ENCODE peak calls at places on chromosomes 12 and 14, in four cellular contexts. One of them, this sample, is unnamed.

GRCh38 chr14:74218462-74218861 is 20.8 kb upstream of the VSX2 start:
- DNase-seq in GM12878: no peak
- DNase-seq in K562: no peak
- DNase-seq in HL-60: no peak
- DNase-seq in this sample: no peak

GRCh38 chr14:57495409-57495808 is 1.8 kb upstream of the CCDC198 start:
- DNase-seq in HL-60: no peak
- DNase-seq in K562: no peak
- DNase-seq in GM12878: no peak
- DNase-seq in this sample: no peak

GRCh38 chr14:46573518-46573917 is 78.1 kb downstream of the RPL10L start:
- DNase-seq in K562: no peak
- DNase-seq in HL-60: no peak
- DNase-seq in GM12878: no peak
- DNase-seq in this sample: no peak

GRCh38 chr12:108364879-108365278 is 25.8 kb upstream of the CMKLR1 start:
- DNase-seq in GM12878: no peak
- DNase-seq in HL-60: no peak
- DNase-seq in K562: no peak
- DNase-seq in this sample: no peak

GRCh38 chr12:68406134-68406576 is 74.0 kb upstream of the MDM1 start:
- DNase-seq in K562: peak
- DNase-seq in HL-60: peak
- DNase-seq in GM12878: no peak
- DNase-seq in this sample: no peak

GRCh38 chr12:105741786-105742566 is 396.8 kb downstream of the NUAK1 start:
- DNase-seq in K562: no peak
- DNase-seq in GM12878: no peak
- DNase-seq in HL-60: no peak
- DNase-seq in this sample: no peak

GRCh38 chr12:116599285-116600122 is 40.3 kb downstream of the MAP1LC3B2 start:
- DNase-seq in GM12878: peak
- DNase-seq in K562: peak
- DNase-seq in HL-60: peak
- DNase-seq in this sample: peak

GRCh38 chr14:105299654-105300541 is 903 bp downstream of the BRF1 start:
- DNase-seq in K562: no peak
- DNase-seq in HL-60: no peak
- DNase-seq in GM12878: no peak
- DNase-seq in this sample: no peak

GRCh38 chr12:15837141-15837781 is 44.9 kb upstream of the STRAP start:
- DNase-seq in K562: no peak
- DNase-seq in GM12878: no peak
- DNase-seq in HL-60: no peak
- DNase-seq in this sample: no peak

GRCh38 chr14:61280526-61281185 is 482 bp downstream of the TMEM30B start:
- DNase-seq in GM12878: no peak
- DNase-seq in K562: no peak
- DNase-seq in HL-60: no peak
- DNase-seq in this sample: peak

GRCh38 chr12:52342781-52343490 is 21.7 kb upstream of the KRT83 start:
- DNase-seq in HL-60: no peak
- DNase-seq in GM12878: no peak
- DNase-seq in K562: no peak
- DNase-seq in this sample: no peak

GRCh38 chr12:120940799-120941198 is 36.6 kb upstream of the SPPL3 start:
- DNase-seq in HL-60: peak
- DNase-seq in GM12878: no peak
- DNase-seq in K562: no peak
- DNase-seq in this sample: no peak

GRCh38 chr12:110501722-110502448 is at the start of the genes RAD9B and VPS29:
- DNase-seq in HL-60: peak
- DNase-seq in K562: peak
- DNase-seq in GM12878: peak
- DNase-seq in this sample: peak

GRCh38 chr12:114504311-114504710 is 98.4 kb upstream of the TBX5 start:
- DNase-seq in K562: no peak
- DNase-seq in HL-60: no peak
- DNase-seq in GM12878: no peak
- DNase-seq in this sample: no peak

GRCh38 chr12:57237952-57238853 is 8.7 kb downstream of the SHMT2 start:
- DNase-seq in K562: peak
- DNase-seq in GM12878: no peak
- DNase-seq in HL-60: no peak
- DNase-seq in this sample: no peak

DNA sequence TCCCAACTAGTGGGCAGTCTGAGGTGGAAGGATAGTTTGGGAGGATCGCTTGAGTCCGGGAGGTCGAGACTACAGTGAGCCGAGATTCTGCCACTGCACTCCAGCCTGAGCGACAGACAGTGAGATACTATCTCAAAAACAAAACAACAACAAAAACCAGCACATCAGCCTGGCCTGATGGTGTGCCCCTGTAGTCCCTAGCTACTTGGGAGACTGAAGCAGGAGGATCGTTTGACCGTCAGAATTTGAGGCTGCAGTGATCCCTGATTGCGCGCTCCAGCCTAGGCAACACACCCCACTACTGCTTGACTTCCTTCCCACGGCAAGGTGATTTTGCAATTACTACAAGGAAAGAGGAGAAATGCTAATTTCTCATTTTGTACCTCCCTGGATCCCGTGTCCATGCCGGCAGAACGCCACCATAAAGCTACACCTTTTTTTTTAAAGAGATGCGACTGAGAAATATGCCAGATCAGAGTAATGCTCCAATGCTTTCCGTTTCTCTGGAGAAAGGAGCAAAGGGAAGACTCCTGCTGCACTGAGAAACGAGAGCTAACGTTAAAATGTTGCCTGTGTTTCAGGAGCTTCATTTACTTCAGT is 665 bp upstream of the SCFD1 start:
- DNase-seq in GM12878: no peak
- DNase-seq in HL-60: peak
- DNase-seq in K562: peak
- DNase-seq in this sample: no peak
- TF ChIP-seq SPI1 in GM12878: no peak
- TF ChIP-seq SPI1 in HL-60: peak
- TF ChIP-seq SPI1 in K562: no peak
- TF ChIP-seq SPI1 in this sample: peak

GRCh38 chr14:41505491-41505890 is 101.2 kb upstream of the LRFN5 start:
- DNase-seq in GM12878: no peak
- DNase-seq in HL-60: no peak
- DNase-seq in K562: no peak
- DNase-seq in this sample: no peak
- TF ChIP-seq SPI1 in GM12878: no peak
- TF ChIP-seq SPI1 in HL-60: no peak
- TF ChIP-seq SPI1 in K562: no peak
- TF ChIP-seq SPI1 in this sample: no peak

DNA sequence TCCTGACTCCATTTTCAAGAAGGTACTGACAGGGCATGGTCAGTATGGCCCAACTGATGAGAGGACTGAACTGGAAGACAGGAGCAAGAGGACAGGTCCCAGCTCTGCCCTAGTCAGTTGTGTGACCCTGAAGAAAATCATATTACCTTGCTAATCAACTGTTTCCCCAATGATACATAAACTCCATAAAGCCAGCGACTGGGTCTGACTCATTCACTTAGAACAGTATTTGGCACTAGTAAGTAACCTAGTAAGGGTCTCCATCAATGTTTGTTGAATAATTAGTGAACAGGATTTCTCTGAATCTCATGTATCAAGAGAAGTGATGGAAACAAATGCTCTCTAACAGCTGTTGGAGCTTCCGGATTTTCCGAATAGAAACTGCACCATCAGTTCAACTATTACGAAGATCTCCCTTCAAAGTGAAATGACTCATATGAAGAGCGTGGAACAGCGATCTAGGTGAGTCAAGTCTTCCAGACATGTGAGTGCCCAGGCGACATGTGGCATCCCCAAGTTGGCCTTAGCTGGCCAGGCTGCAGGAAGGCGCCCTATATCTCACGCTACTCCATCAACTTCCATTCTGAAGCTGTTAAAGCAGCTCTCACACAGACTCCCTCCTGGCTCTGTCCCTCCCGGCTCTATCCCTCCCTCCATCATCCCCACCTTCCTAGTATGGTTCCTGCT is 94.5 kb downstream of the TTC7B start:
- DNase-seq in HL-60: no peak
- DNase-seq in K562: no peak
- DNase-seq in GM12878: no peak
- DNase-seq in this sample: no peak
- TF ChIP-seq SPI1 in HL-60: no peak
- TF ChIP-seq SPI1 in K562: no peak
- TF ChIP-seq SPI1 in GM12878: no peak
- TF ChIP-seq SPI1 in this sample: no peak

DNA sequence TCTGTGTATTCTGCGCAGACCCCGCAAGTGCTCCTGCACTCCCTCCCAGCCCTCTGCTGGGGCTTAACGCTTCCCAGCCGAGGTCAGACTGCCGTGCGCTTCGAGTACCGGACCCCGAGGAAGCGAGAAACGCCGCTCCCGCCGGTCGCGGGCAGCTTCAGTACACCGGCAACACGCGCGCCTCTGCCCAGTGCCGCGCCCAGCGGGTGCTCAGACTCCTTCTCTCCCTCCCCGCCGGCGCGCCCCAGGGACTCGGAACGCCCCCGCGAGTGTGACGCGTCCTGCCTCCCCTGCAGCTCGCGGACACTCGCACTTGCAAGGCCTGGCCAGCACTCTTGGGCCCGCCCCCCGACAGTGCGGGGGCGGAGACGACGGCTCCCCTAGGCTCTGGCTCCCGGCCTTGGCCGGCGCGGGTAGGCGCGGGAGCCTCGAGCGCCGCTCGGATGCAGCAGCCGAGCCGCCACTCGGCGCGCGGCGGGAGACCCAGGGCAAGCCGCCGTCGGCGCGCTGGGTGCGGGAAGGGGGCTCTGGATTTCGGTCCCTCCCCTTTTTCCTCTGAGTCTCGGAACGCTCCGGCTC is at the start of gene PTGER2:
- DNase-seq in GM12878: no peak
- DNase-seq in HL-60: peak
- DNase-seq in K562: peak
- DNase-seq in this sample: peak
- TF ChIP-seq SPI1 in GM12878: no peak
- TF ChIP-seq SPI1 in HL-60: no peak
- TF ChIP-seq SPI1 in K562: no peak
- TF ChIP-seq SPI1 in this sample: no peak

DNA sequence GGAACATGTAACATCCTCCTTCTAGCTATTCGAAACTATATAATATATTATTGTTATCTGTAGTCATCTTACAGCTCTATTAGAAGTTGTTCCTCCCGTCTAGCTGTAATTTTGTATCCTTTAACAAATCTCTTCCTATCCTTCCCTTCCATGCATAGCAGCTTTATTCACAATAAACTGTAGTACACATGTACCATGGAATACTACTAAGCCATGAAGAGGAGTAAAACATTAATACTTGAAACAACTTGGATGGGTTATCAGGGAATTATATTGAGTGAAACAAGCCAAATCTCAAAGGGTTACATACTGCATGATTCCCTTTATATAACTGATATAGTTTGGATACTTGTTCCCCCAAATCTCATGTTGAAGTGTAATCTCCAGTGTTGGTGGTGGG is 33.9 kb upstream of the STK38L start:
- DNase-seq in GM12878: no peak
- DNase-seq in HL-60: no peak
- DNase-seq in K562: no peak
- DNase-seq in this sample: no peak
- TF ChIP-seq SPI1 in GM12878: no peak
- TF ChIP-seq SPI1 in HL-60: no peak
- TF ChIP-seq SPI1 in K562: no peak
- TF ChIP-seq SPI1 in this sample: no peak

GRCh38 chr12:122102331-122102730 is 23.8 kb downstream of the MLXIP start:
- DNase-seq in GM12878: no peak
- DNase-seq in K562: no peak
- DNase-seq in HL-60: no peak
- DNase-seq in this sample: no peak
- TF ChIP-seq SPI1 in GM12878: no peak
- TF ChIP-seq SPI1 in K562: no peak
- TF ChIP-seq SPI1 in HL-60: no peak
- TF ChIP-seq SPI1 in this sample: no peak

DNA sequence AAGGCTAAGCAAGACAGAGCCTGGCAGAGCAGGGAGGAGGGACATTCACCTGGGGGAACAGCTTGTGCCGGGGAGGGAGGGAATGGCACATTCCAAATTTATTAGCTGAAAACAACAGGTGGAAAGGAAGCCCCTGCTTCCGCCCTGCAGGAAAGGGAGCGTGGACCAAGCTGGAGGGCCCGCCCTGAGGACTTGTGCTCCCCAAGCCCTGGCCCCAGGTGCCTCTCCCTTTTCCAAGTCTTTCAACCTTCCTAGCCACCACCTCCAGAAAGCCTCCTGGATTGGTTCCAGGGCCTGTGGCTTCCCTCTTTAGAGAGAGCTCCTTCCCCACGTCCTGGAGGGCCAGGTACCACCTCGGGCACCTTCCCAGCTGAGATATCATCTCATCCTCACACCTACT is 2.7 kb downstream of the DEGS2 start:
- DNase-seq in HL-60: no peak
- DNase-seq in GM12878: no peak
- DNase-seq in K562: no peak
- DNase-seq in this sample: no peak
- TF ChIP-seq SPI1 in HL-60: no peak
- TF ChIP-seq SPI1 in GM12878: no peak
- TF ChIP-seq SPI1 in K562: no peak
- TF ChIP-seq SPI1 in this sample: no peak

GRCh38 chr12:6471992-6472366 is 1.5 kb upstream of the VAMP1 start:
- DNase-seq in HL-60: no peak
- DNase-seq in GM12878: no peak
- DNase-seq in K562: no peak
- DNase-seq in this sample: no peak

GRCh38 chr12:6470375-6471163 is at the start of gene VAMP1:
- DNase-seq in GM12878: peak
- DNase-seq in K562: peak
- DNase-seq in HL-60: peak
- DNase-seq in this sample: peak

GRCh38 chr12:6472491-6472890 is 2.0 kb upstream of the VAMP1 start:
- DNase-seq in GM12878: no peak
- DNase-seq in HL-60: no peak
- DNase-seq in K562: no peak
- DNase-seq in this sample: no peak

GRCh38 chr12:6478406-6478805 is 7.9 kb upstream of the VAMP1 start:
- DNase-seq in GM12878: no peak
- DNase-seq in HL-60: no peak
- DNase-seq in K562: no peak
- DNase-seq in this sample: no peak

DNA sequence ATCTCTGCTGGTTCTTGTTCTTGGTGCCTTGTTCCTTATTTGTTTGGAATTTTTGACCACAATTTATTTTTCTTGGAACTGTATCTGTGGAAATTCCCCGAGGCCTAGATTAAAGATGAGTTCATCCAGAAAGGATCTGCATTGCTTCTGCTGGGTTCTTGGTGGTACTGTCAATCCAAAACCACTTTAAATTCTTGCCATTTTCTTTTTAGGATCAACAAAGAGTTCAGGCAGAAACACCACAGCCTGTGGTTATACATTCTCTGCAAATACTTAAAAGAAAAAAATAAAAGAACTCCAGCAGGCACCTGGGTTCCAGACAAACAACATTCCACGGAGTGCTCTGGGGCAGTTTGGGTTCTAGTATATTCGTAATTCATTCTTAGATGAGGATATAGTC is 6.0 kb upstream of the VAMP1 start:
- DNase-seq in K562: no peak
- DNase-seq in HL-60: no peak
- DNase-seq in GM12878: no peak
- DNase-seq in this sample: no peak
- TF ChIP-seq SPI1 in K562: no peak
- TF ChIP-seq SPI1 in HL-60: no peak
- TF ChIP-seq SPI1 in GM12878: no peak
- TF ChIP-seq SPI1 in this sample: no peak